ENCODE peak calls at places on chromosomes 3 and 15, in five cellular contexts. S is psoas muscle, W is Peyer's patch, N is right cardiac atrium, Q is PC-9. G is an unnamed sample.

GRCh38 chr3:39812537-39812936 is 3.1 kb downstream of the MYRIP start:
- DNase-seq in S (no peak), Q (no peak), N (no peak), W (peak; percentile 56), G (peak; percentile 48)

GRCh38 chr3:38521391-38521987 is 25.3 kb downstream of the EXOG start:
- DNase-seq in N (peak; percentile 45), S (no peak), Q (peak; percentile 46), W (peak; percentile 87), G (no peak)

GRCh38 chr15:99708563-99708962 is 24.7 kb downstream of the LYSMD4 start:
- DNase-seq in W (peak; percentile 87), S (peak; percentile 85), Q (no peak), N (peak; percentile 87), G (no peak)

GRCh38 chr3:122908251-122908650 is 113.4 kb downstream of the SLC49A4 start:
- DNase-seq in N (no peak), Q (no peak), W (no peak), S (no peak), G (no peak)

GRCh38 chr3:120339362-120339761 is 9.8 kb downstream of the LRRC58 start:
- DNase-seq in Q (no peak), W (no peak), S (no peak), N (no peak), G (no peak)

GRCh38 chr3:80285370-80285769 is 517.6 kb upstream of the ROBO1 start:
- DNase-seq in N (no peak), W (no peak), Q (no peak), S (no peak), G (no peak)

GRCh38 chr15:88382482-88382983 is 84.7 kb downstream of the MRPL46 start:
- DNase-seq in N (no peak), Q (no peak), W (no peak), S (no peak), G (no peak)

GRCh38 chr15:95737051-95737450 is 593.4 kb upstream of the NR2F2 start:
- DNase-seq in W (no peak), N (no peak), Q (no peak), S (no peak), G (no peak)

GRCh38 chr3:120025520-120025919 is 68.7 kb downstream of the GSK3B start:
- DNase-seq in W (no peak), N (no peak), S (no peak), Q (no peak), G (no peak)

GRCh38 chr3:17553080-17553479 is 189.4 kb downstream of the TBC1D5 start:
- DNase-seq in N (no peak), Q (no peak), W (no peak), S (no peak), G (no peak)

GRCh38 chr3:24270204-24270671 is 224.4 kb downstream of the THRB start:
- DNase-seq in W (no peak), N (no peak), Q (no peak), S (no peak), G (no peak)

GRCh38 chr15:69863446-69863845 is 234.3 kb downstream of the TLE3 start:
- DNase-seq in N (no peak), S (no peak), W (no peak), Q (no peak), G (no peak)

GRCh38 chr3:72539856-72540255 is 308.4 kb downstream of the SHQ1 start:
- DNase-seq in N (no peak), Q (no peak), S (no peak), W (no peak), G (no peak)

GRCh38 chr3:42010530-42010929 is 48.6 kb upstream of the ULK4 start:
- DNase-seq in N (no peak), Q (no peak), W (peak; percentile 65), S (no peak), G (no peak)

GRCh38 chr3:100637197-100637631 is 27.8 kb downstream of the ADGRG7 start:
- DNase-seq in S (no peak), N (no peak), W (no peak), Q (peak; percentile 35), G (no peak)

GRCh38 chr3:189304465-189305341 is 132.9 kb downstream of the TPRG1 start:
- DNase-seq in S (no peak), W (peak; percentile 51), Q (peak; percentile 99), N (no peak), G (no peak)

GRCh38 chr15:55829826-55830225 is 86.9 kb upstream of the PRTG start:
- DNase-seq in S (no peak), Q (no peak), W (no peak), N (no peak), G (no peak)

GRCh38 chr3:98645039-98645438 is 51.6 kb upstream of the CPOX start:
- DNase-seq in N (no peak), S (no peak), Q (no peak), W (no peak), G (no peak)

GRCh38 chr15:95325763-95326688 is 1004.5 kb upstream of the NR2F2 start:
- DNase-seq in Q (no peak), N (no peak), S (no peak), W (no peak), G (no peak)

GRCh38 chr3:177473184-177473583 is 275.9 kb upstream of the TBL1XR1 start:
- DNase-seq in Q (no peak), N (no peak), S (no peak), W (no peak), G (no peak)

GRCh38 chr3:27680517-27681246 is 41.4 kb downstream of the EOMES start:
- DNase-seq in N (no peak), Q (no peak), W (no peak), S (no peak), G (no peak)

GRCh38 chr15:27679621-27680521 is 419.2 kb downstream of the OCA2 start:
- DNase-seq in N (no peak), S (no peak), Q (no peak), W (no peak), G (no peak)

GRCh38 chr3:76497636-76498035 is 542.3 kb upstream of the ROBO2 start:
- DNase-seq in Q (no peak), W (no peak), S (no peak), N (no peak), G (no peak)

GRCh38 chr3:40845447-40845846 is 320.7 kb downstream of the ZNF621 start:
- DNase-seq in Q (no peak), N (no peak), W (no peak), S (no peak), G (no peak)

GRCh38 chr15:59298255-59298856 is 74.3 kb downstream of the MYO1E start:
- DNase-seq in W (no peak), N (no peak), Q (peak; percentile 94), S (no peak), G (no peak)

GRCh38 chr3:31896026-31896425 is 85.0 kb downstream of the OSBPL10 start:
- DNase-seq in N (no peak), W (no peak), Q (no peak), S (no peak), G (no peak)

GRCh38 chr3:18234717-18235335 is 190.3 kb downstream of the SATB1 start:
- DNase-seq in S (no peak), W (no peak), Q (peak; percentile 72), N (peak; percentile 46), G (no peak)

DNA sequence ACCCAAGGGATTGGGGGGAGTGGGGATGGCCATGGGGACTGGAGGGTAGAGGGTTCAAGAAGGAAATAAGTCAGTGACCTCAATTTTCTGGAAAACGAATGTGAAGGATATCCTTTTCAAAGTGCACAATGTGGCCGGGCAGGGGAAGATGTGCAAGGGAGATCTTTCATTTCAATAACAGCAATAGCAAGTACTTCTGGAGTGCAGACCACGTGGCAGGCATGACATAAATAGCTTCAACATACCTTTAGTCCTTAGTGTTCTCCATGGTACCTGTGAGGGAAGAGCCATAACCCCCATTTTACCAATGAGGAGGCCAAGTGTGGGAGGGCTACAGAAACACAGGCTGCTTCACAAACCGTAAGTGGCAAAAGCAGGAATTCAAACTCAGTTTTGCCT is 138.7 kb downstream of the FOXP1 start:
- DNase-seq in W (no peak), S (no peak), N (no peak), Q (no peak), G (no peak)
- H3K4me3 ChIP-seq in W (no peak overlapping the region), S (no peak overlapping the region), N (no peak overlapping the region), Q (no peak overlapping the region), G (no peak overlapping the region)

GRCh38 chr3:66803706-66804496 is 194.2 kb upstream of the KBTBD8 start:
- DNase-seq in S (no peak), N (no peak), W (no peak), Q (no peak), G (no peak)

GRCh38 chr3:66796343-66796742 is 201.8 kb upstream of the KBTBD8 start:
- DNase-seq in S (no peak), N (no peak), Q (no peak), W (no peak), G (no peak)

GRCh38 chr3:66803206-66803605 is 194.9 kb upstream of the KBTBD8 start:
- DNase-seq in W (no peak), Q (no peak), N (no peak), S (no peak), G (no peak)

GRCh38 chr3:66797916-66798560 is 200.1 kb upstream of the KBTBD8 start:
- DNase-seq in W (peak; percentile 47), Q (no peak), N (peak; percentile 56), S (peak; percentile 29), G (peak; percentile 54)

DNA sequence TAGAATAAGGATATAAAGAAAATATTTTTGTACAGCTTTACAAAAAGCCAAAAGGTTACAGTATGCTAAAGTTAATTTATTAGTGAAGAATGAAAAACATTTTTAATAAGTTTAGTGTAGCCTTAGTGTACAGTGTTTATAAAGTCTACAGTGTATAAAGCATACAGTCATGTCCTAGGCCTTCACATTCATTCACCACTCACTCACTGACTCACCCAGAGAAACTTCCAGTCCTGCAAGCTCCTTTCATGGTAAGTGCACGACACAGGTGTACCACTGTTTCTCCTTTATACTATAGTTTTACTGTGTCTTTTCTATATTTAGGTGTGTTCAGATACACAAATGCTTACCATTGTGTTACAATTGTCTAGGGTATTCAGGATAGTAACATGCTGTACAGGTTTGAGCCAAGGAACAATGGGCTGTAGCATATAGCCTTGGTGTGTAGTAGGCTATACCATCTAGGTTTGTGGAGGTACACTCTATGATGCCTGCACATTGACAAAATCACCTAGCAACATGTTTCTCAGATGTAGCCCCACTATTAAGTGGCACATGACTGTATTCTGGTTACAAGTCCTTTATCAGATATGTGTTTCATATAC is 197.1 kb upstream of the KBTBD8 start:
- DNase-seq in Q (no peak), W (no peak), S (no peak), N (no peak), G (no peak)
- H3K27ac ChIP-seq in Q (no peak overlapping the region), W (no peak overlapping the region), S (no peak overlapping the region), N (no peak overlapping the region), G (no peak overlapping the region)

GRCh38 chr3:170038434-170039110 is 777 bp downstream of the GPR160 start:
- DNase-seq in S (no peak), Q (no peak), N (no peak), W (peak; percentile 78), G (no peak)
- H3K27me3 ChIP-seq in S (no peaks in the 10 kb centered on the region), Q (no peaks in the 10 kb centered on the region), N (no peaks in the 10 kb centered on the region), W (no peaks in the 10 kb centered on the region), G (no peaks in the 10 kb centered on the region)

DNA sequence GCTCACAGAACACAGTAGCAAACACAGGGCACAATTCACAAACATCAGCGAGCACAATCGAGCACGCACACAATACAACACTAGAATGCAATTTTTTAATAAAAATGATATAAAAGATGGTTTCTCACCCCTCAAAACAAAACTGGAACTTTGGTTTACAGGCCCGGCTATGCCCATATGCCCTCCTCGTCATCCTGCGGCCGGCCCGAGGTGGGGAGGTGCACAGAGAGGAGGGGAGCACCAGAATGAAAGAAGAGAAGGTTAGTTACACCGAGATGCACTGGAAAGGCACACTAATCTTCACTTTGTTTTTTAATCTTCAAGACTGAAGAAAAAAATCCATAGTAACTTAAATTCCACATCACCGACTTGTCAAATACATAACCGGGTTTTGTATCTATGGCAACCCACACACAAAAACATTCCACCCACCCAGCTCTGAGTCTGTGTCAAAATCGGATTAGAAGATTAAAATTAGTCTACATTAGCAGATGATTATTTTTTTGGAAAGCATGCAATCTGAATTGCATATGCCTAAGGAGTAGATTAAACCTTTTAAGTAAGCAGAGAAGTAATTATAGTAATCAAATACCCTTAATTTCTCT is 196.7 kb upstream of the WNT5A start:
- DNase-seq in Q (no peak), S (no peak), N (no peak), W (no peak), G (no peak)
- H3K4me3 ChIP-seq in Q (no peak overlapping the region), S (no peak overlapping the region), N (no peak overlapping the region), W (no peak overlapping the region), G (no peak overlapping the region)